ENCODE peak calls at places on chromosome 1, in eight cellular contexts. V, W, N, A, Z, C, D and L are unnamed samples.

GRCh38 chr1:59516881-59517280 is 220.0 kb downstream of the FGGY start:
- ATAC-seq in V (no peak), W (no peak), N (no peak), A (no peak), Z (no peak), C (no peak), D (no peak), L (peak; percentile 49)

GRCh38 chr1:85585845-85586244 is 5.3 kb downstream of the CCN1 start:
- ATAC-seq in V (no peak), W (no peak), N (no peak), A (no peak), Z (no peak), C (no peak), D (no peak), L (peak; percentile 12)

GRCh38 chr1:143661418-143662120 is 310.2 kb downstream of the FAM72C start:
- ATAC-seq in V (no peak), W (peak; percentile 41), N (no peak), A (no peak), Z (no peak), C (no peak), D (peak; percentile 87), L (no peak)

GRCh38 chr1:33790577-33790976 is 73.3 kb upstream of the HMGB4 start:
- ATAC-seq in V (no peak), W (no peak), N (no peak), A (no peak), Z (no peak), C (no peak), D (no peak), L (no peak)

GRCh38 chr1:21318714-21319159 is 28.5 kb upstream of the ECE1 start:
- ATAC-seq in V (no peak), W (no peak), N (no peak), A (no peak), Z (no peak), C (no peak), D (peak; percentile 7), L (peak; percentile 46)

GRCh38 chr1:72439036-72439435 is 156.7 kb upstream of the NEGR1 start:
- ATAC-seq in V (no peak), W (no peak), N (no peak), A (no peak), Z (no peak), C (no peak), D (no peak), L (no peak)

GRCh38 chr1:115330480-115331013 is 7.5 kb downstream of the NGF start:
- ATAC-seq in V (no peak), W (no peak), N (no peak), A (no peak), Z (no peak), C (no peak), D (no peak), L (peak; percentile 67)

GRCh38 chr1:18417317-18418269 is 63.1 kb upstream of the KLHDC7A start:
- ATAC-seq in V (no peak), W (no peak), N (no peak), A (no peak), Z (no peak), C (no peak), D (no peak), L (no peak)

GRCh38 chr1:65011983-65012382 is 45.6 kb upstream of the JAK1 start:
- ATAC-seq in V (no peak), W (no peak), N (no peak), A (no peak), Z (no peak), C (no peak), D (no peak), L (no peak)

GRCh38 chr1:230120949-230121381 is 53.9 kb downstream of the GALNT2 start:
- ATAC-seq in V (peak; percentile 61), W (no peak), N (peak; percentile 90), A (peak; percentile 93), Z (peak; percentile 74), C (no peak), D (peak; percentile 83), L (peak; percentile 25)

GRCh38 chr1:193562121-193562520 is 375.7 kb upstream of the B3GALT2 start:
- ATAC-seq in V (no peak), W (no peak), N (no peak), A (no peak), Z (no peak), C (no peak), D (peak; percentile 96), L (no peak)

GRCh38 chr1:67748147-67748546 is 63.1 kb downstream of the GADD45A start:
- ATAC-seq in V (no peak), W (no peak), N (no peak), A (peak; percentile 44), Z (no peak), C (no peak), D (no peak), L (no peak)

GRCh38 chr1:67748630-67749029 is 63.6 kb downstream of the GADD45A start:
- ATAC-seq in V (peak; percentile 34), W (peak; percentile 79), N (no peak), A (peak; percentile 96), Z (peak; percentile 43), C (peak; percentile 88), D (no peak), L (peak; percentile 30)

GRCh38 chr1:67749263-67749843 is 64.4 kb downstream of the GADD45A start:
- ATAC-seq in V (peak; percentile 50), W (peak; percentile 49), N (peak; percentile 80), A (peak; percentile 13), Z (peak; percentile 35), C (peak; percentile 8), D (peak; percentile 90), L (peak; percentile 8)

GRCh38 chr1:67750690-67751052 is 65.7 kb downstream of the GADD45A start:
- ATAC-seq in V (peak; percentile 12), W (no peak), N (no peak), A (no peak), Z (peak; percentile 8), C (no peak), D (no peak), L (no peak)

DNA sequence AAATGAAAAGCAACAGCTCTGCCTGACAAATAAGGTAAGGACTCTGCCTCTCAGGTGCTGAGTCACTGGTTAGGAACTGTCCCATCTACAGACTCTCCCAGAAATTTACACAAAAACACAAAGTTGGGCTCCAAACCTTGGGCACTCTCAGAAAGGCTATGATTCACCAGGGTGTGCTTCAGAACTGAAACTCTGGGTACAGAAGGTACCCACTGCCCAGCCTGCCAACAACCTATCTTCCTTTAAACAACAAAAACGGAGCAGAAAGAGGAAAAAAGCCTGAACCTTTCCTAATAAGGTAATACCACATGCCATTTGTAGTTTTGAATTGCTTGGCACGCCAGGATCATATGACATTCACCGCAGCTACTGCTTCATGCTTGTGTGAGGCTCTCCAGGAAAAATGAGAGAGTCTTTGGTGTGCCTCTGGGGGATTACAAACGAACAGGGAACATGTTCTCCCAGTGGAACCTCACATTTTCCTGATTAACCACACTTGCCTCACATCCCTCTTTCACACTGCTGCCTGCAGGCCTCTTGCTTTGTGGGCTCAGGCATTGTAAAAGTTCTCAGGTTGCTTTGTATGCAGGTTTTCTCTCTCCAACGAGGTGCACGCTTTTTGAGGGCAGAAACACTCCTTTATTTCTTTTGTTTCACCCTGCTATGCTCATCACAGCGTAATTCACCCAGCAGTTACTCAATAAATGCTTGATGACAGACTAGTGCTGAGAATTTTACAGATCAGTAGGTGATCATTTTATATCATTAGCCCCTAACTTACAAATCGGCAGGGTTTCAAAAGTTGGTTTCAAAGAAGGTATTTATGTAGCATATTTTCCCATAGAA is 65.1 kb downstream of the GADD45A start:
- ATAC-seq in V (peak; percentile 79), W (peak; percentile 60), N (peak; percentile 70), A (peak; percentile 24), Z (peak; percentile 68), C (peak; percentile 45), D (peak; percentile 19), L (peak; percentile 84)
- TF ChIP-seq POLR2AphosphoS5 in V (no peak), W (peak; percentile 13), N (peak; percentile 11), A (no peak), Z (no peak), C (no peak), D (no peak), L (peak; percentile 85)

DNA sequence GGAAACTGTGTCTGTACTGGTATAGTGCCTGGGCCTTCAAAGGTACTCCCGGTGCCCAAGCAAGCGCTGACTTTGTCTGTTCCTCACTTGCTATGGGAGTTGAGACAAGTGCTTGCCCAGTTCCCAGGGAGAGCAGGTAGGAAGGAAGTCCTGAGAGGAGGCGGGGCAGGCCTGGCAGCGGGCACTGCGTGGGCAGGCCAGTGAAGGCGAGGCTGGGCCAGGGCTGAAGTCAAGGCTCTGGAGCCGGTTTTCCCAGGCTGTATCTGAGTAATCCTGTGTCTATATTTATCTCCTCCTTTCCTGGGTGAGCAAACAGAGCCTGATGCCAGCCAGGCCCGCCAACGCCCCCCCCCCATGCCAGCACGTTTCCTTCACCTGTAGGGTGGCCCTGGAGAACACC is 15.9 kb upstream of the EDN2 start:
- ATAC-seq in V (no peak), W (peak; percentile 83), N (no peak), A (no peak), Z (no peak), C (no peak), D (no peak), L (peak; percentile 30)
- TF ChIP-seq POLR2AphosphoS5 in V (no peak), W (peak; percentile 59), N (peak; percentile 28), A (no peak), Z (no peak), C (no peak), D (no peak), L (peak; percentile 30)

DNA sequence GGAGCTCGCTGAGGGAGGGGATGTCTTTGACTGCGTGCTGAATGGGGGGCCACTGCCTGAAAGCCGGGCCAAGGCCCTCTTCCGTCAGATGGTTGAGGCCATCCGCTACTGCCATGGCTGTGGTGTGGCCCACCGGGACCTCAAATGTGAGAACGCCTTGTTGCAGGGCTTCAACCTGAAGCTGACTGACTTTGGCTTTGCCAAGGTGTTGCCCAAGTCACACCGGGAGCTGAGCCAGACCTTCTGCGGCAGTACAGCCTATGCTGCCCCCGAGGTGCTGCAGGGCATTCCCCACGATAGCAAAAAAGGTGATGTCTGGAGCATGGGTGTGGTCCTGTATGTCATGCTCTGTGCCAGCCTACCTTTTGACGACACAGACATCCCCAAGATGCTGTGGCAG is 1.4 kb downstream of the TSSK3 start:
- ATAC-seq in V (no peak), W (no peak), N (no peak), A (no peak), Z (no peak), C (no peak), D (no peak), L (no peak)
- TF ChIP-seq POLR2AphosphoS5 in V (no peak), W (no peak), N (no peak), A (no peak), Z (no peak), C (no peak), D (no peak), L (no peak)

GRCh38 chr1:12179111-12179519 is 12.3 kb downstream of the TNFRSF1B start:
- ATAC-seq in V (no peak), W (peak; percentile 3), N (peak; percentile 81), A (no peak), Z (peak; percentile 31), C (peak; percentile 43), D (no peak), L (peak; percentile 26)

GRCh38 chr1:12176298-12177118 is 9.7 kb downstream of the TNFRSF1B start:
- ATAC-seq in V (no peak), W (no peak), N (no peak), A (no peak), Z (no peak), C (no peak), D (no peak), L (no peak)

GRCh38 chr1:12178511-12178910 is 11.7 kb downstream of the TNFRSF1B start:
- ATAC-seq in V (no peak), W (no peak), N (peak; percentile 29), A (no peak), Z (no peak), C (no peak), D (no peak), L (no peak)

GRCh38 chr1:12177156-12177998 is 10.6 kb downstream of the TNFRSF1B start:
- ATAC-seq in V (no peak), W (no peak), N (no peak), A (no peak), Z (no peak), C (no peak), D (peak; percentile 43), L (no peak)

GRCh38 chr1:12177999-12178441 is 11.2 kb downstream of the TNFRSF1B start:
- ATAC-seq in V (no peak), W (no peak), N (peak; percentile 78), A (no peak), Z (peak; percentile 24), C (no peak), D (peak; percentile 47), L (peak; percentile 41)
- TF ChIP-seq POLR2AphosphoS5 in V (no peak), W (peak; percentile 53), N (no peak), A (no peak), Z (no peak), C (no peak), D (no peak), L (peak; percentile 21)